ENCODE peak calls at places on chromosomes 5 and 9, in seven cellular contexts. I is ovary, N is fibroblast of lung, X is vagina, D is heart right ventricle, O is HepG2, S is OCI-LY7. T is an unnamed sample.

GRCh38 chr5:111143910-111144309 is 51.8 kb downstream of the WDR36 start:
- DNase-seq in I (peak), N (peak), X (no peak), D (peak), O (no peak), S (no peak), T (no peak)

GRCh38 chr5:156201793-156202388 is 125.1 kb upstream of the SGCD start:
- DNase-seq in I (no peak), N (peak), X (no peak), D (no peak), O (no peak), S (no peak), T (no peak)

GRCh38 chr5:133368009-133368408 is 244.3 kb downstream of the FSTL4 start:
- DNase-seq in I (no peak), N (no peak), X (peak), D (no peak), O (no peak), S (no peak), T (no peak)

GRCh38 chr9:128683340-128684064 is 5.5 kb upstream of the SET start:
- DNase-seq in I (peak), N (peak), X (no peak), D (peak), O (no peak), S (peak), T (peak)

GRCh38 chr5:139689631-139690384 is 41.7 kb downstream of the CXXC5 start:
- DNase-seq in I (no peak), N (peak), X (no peak), D (no peak), O (no peak), S (peak), T (peak)

GRCh38 chr9:35679091-35679490 is 5.4 kb downstream of the CA9 start:
- DNase-seq in I (no peak), N (no peak), X (no peak), D (no peak), O (no peak), S (no peak), T (peak)

GRCh38 chr5:166430491-166431319 is 1860.7 kb upstream of the WWC1 start:
- DNase-seq in I (no peak), N (no peak), X (no peak), D (no peak), O (no peak), S (no peak), T (no peak)

GRCh38 chr5:110258460-110258859 is 468.0 kb downstream of the TMEM232 start:
- DNase-seq in I (no peak), N (peak), X (no peak), D (no peak), O (no peak), S (no peak), T (no peak)

GRCh38 chr5:66915531-66915930 is 281.1 kb downstream of the CD180 start:
- DNase-seq in I (no peak), N (no peak), X (no peak), D (no peak), O (no peak), S (no peak), T (no peak)

GRCh38 chr5:122415481-122416120 is 103.6 kb downstream of the SNCAIP start:
- DNase-seq in I (peak), N (peak), X (no peak), D (peak), O (peak), S (peak), T (peak)

GRCh38 chr5:149939572-149939971 is 5.0 kb downstream of the PDE6A start:
- DNase-seq in I (no peak), N (no peak), X (no peak), D (no peak), O (no peak), S (no peak), T (no peak)

GRCh38 chr9:84975926-84976325 is 306.4 kb downstream of the NTRK2 start:
- DNase-seq in I (no peak), N (no peak), X (no peak), D (no peak), O (no peak), S (no peak), T (no peak)

GRCh38 chr9:130444565-130445221 is at the start of gene ASS1:
- DNase-seq in I (peak), N (peak), X (no peak), D (peak), O (peak), S (peak), T (peak)

GRCh38 chr5:96391921-96392320 is 41.1 kb downstream of the PCSK1 start:
- DNase-seq in I (no peak), N (no peak), X (no peak), D (no peak), O (no peak), S (no peak), T (no peak)

GRCh38 chr5:38466444-38467189 is 89.8 kb downstream of the LIFR start:
- DNase-seq in I (peak), N (peak), X (no peak), D (peak), O (no peak), S (no peak), T (peak)

GRCh38 chr9:26159575-26160392 is 481.5 kb upstream of the TUSC1 start:
- DNase-seq in I (no peak), N (no peak), X (no peak), D (no peak), O (no peak), S (no peak), T (no peak)

GRCh38 chr5:69462170-69462569 is 30.4 kb upstream of the OCLN start:
- DNase-seq in I (no peak), N (no peak), X (no peak), D (no peak), O (no peak), S (no peak), T (no peak)

GRCh38 chr5:65861830-65862241 is 64.5 kb upstream of the ERBIN start:
- DNase-seq in I (no peak), N (peak), X (no peak), D (no peak), O (no peak), S (no peak), T (no peak)

GRCh38 chr5:143494162-143494561 is 90.7 kb upstream of the NR3C1 start:
- DNase-seq in I (no peak), N (peak), X (no peak), D (no peak), O (no peak), S (no peak), T (no peak)

GRCh38 chr5:141003791-141004601 is 37.7 kb downstream of the PCDHAC2 start:
- DNase-seq in I (no peak), N (no peak), X (no peak), D (no peak), O (no peak), S (no peak), T (peak)

GRCh38 chr5:76426391-76426802 is 23.3 kb downstream of the IQGAP2 start:
- DNase-seq in I (no peak), N (no peak), X (no peak), D (no peak), O (no peak), S (no peak), T (no peak)

GRCh38 chr9:4306788-4307144 is 6.9 kb upstream of the GLIS3 start:
- DNase-seq in I (no peak), N (no peak), X (no peak), D (no peak), O (no peak), S (no peak), T (no peak)

GRCh38 chr5:159166416-159166815 is 42.9 kb downstream of the RNF145 start:
- DNase-seq in I (no peak), N (no peak), X (no peak), D (no peak), O (no peak), S (no peak), T (no peak)

GRCh38 chr9:70406446-70406862 is 8.0 kb downstream of the KLF9 start:
- DNase-seq in I (no peak), N (peak), X (no peak), D (no peak), O (no peak), S (no peak), T (no peak)

GRCh38 chr9:127264462-127265040 is at the start of gene GARNL3:
- DNase-seq in I (no peak), N (no peak), X (no peak), D (no peak), O (no peak), S (no peak), T (no peak)

GRCh38 chr9:8014987-8015682 is 215.6 kb upstream of the DMAC1 start:
- DNase-seq in I (no peak), N (no peak), X (no peak), D (no peak), O (no peak), S (no peak), T (no peak)

GRCh38 chr5:94746731-94747124 is 128.3 kb downstream of the SLF1 start:
- DNase-seq in I (no peak), N (no peak), X (no peak), D (no peak), O (no peak), S (peak), T (no peak)

GRCh38 chr5:122078116-122078865 is at the start of gene LOX:
- DNase-seq in I (peak), N (peak), X (no peak), D (peak), O (peak), S (no peak), T (peak)

GRCh38 chr5:169304175-169304574 is 3.2 kb upstream of the SLIT3 start:
- DNase-seq in I (no peak), N (no peak), X (no peak), D (no peak), O (no peak), S (no peak), T (no peak)

GRCh38 chr5:113526421-113526820 is 12.9 kb downstream of the YTHDC2 start:
- DNase-seq in I (no peak), N (no peak), X (no peak), D (no peak), O (no peak), S (no peak), T (no peak)

GRCh38 chr9:7320139-7320538 is 479.4 kb downstream of the DMAC1 start:
- DNase-seq in I (no peak), N (peak), X (no peak), D (no peak), O (no peak), S (no peak), T (no peak)

GRCh38 chr5:139814704-139815280 is 19.2 kb downstream of the PSD2 start:
- DNase-seq in I (no peak), N (no peak), X (no peak), D (no peak), O (no peak), S (no peak), T (no peak)

GRCh38 chr9:98837516-98837915 is 30.0 kb downstream of the GALNT12 start:
- DNase-seq in I (no peak), N (no peak), X (no peak), D (no peak), O (no peak), S (no peak), T (no peak)

GRCh38 chr9:35107337-35108290 is 4.7 kb upstream of the STOML2 start:
- DNase-seq in I (no peak), N (no peak), X (no peak), D (no peak), O (no peak), S (no peak), T (no peak)

GRCh38 chr5:144864113-144864512 is 693.4 kb downstream of the KCTD16 start:
- DNase-seq in I (no peak), N (no peak), X (no peak), D (no peak), O (no peak), S (peak), T (no peak)

GRCh38 chr5:100464418-100464817 is 70.8 kb upstream of the FAM174A start:
- DNase-seq in I (no peak), N (peak), X (no peak), D (no peak), O (no peak), S (no peak), T (no peak)

DNA sequence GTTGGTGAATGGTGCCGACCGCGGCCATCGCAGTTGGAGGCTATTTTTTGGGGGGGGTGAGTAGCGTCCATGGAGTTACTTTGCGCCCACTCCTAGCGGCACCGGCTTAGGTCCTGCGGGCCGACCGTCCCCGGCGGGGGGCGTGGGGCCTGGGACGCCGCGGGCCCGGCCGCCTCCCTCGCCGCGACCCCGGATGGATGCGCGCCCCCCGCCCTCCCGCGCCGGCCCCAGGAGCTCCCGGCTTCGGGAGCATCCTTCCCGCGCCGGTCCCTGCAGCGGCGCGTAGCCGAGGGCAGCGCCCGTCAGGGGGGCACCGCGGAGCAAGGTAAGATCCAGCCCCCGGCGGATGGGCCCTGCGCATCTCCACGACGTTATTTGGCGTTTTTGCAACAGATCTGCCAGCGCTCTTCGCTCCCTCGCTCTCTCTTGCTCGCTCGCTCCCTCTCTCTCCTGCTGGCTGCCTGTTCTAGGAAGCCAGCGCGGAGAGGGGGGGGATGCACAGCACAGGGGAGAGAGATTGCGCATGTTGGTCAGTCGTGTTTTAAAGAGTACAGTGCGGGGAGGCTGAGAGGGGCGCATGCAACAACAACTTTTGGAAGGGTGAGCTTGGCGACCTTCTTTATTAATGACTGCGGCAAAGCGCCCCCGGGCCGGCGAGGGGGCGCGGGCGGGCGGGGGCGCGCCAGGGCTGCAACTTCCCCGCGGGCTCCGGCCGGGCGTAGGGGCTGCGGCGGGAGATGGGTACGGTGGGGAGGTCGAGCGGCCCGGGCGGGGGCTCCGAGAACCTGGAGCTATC is 415 bp downstream of the JADE2 start:
- DNase-seq in I (peak), N (peak), X (no peak), D (peak), O (peak), S (peak), T (peak)
- TF ChIP-seq CTCF in I (no peak), N (peak), X (no peak), D (peak), O (peak), S (no peak), T (no peak)

GRCh38 chr5:34054330-34054729 is 11.3 kb upstream of the C1QTNF3 start:
- DNase-seq in I (no peak), N (no peak), X (no peak), D (no peak), O (no peak), S (no peak), T (no peak)
- H3K27ac ChIP-seq in I (no peak), N (no peak), X (peak), D (peak), O (no peak), S (no peak), T (no peak)

GRCh38 chr5:32692066-32692746 is 18.9 kb upstream of the NPR3 start:
- DNase-seq in I (no peak), N (peak), X (no peak), D (no peak), O (no peak), S (no peak), T (no peak)
- H3K4me3 ChIP-seq in I (no peak), N (no peak), X (no peak), D (no peak), O (no peak), S (no peak), T (peak)

GRCh38 chr9:38334234-38334633 is 58.3 kb upstream of the ALDH1B1 start:
- DNase-seq in I (no peak), N (no peak), X (no peak), D (no peak), O (peak), S (peak), T (no peak)
- TF ChIP-seq CTCF in I (no peak), N (peak), X (no peak), D (peak), O (peak), S (peak), T (no peak)

GRCh38 chr9:113940077-113940476 is 64.0 kb downstream of the ZNF618 start:
- DNase-seq in I (no peak), N (peak), X (no peak), D (no peak), O (no peak), S (no peak), T (no peak)

GRCh38 chr9:113946496-113947115 is 70.5 kb downstream of the ZNF618 start:
- DNase-seq in I (no peak), N (no peak), X (no peak), D (no peak), O (no peak), S (no peak), T (no peak)

GRCh38 chr9:113935677-113936380 is 59.7 kb downstream of the ZNF618 start:
- DNase-seq in I (no peak), N (no peak), X (no peak), D (no peak), O (no peak), S (no peak), T (no peak)

GRCh38 chr9:113943112-113944009 is 67.3 kb downstream of the ZNF618 start:
- DNase-seq in I (no peak), N (no peak), X (peak), D (no peak), O (no peak), S (no peak), T (no peak)

GRCh38 chr9:113941056-113941455 is 64.9 kb downstream of the ZNF618 start:
- DNase-seq in I (no peak), N (peak), X (no peak), D (no peak), O (no peak), S (no peak), T (no peak)
- H3K27ac ChIP-seq in I (no peak), N (no peak), X (no peak), D (no peak), O (no peak), S (no peak), T (no peak)

GRCh38 chr9:1233568-1233967 is 183.4 kb downstream of the DMRT2 start:
- DNase-seq in I (no peak), N (peak), X (no peak), D (no peak), O (no peak), S (no peak), T (no peak)

GRCh38 chr9:1235650-1236401 is 185.7 kb downstream of the DMRT2 start:
- DNase-seq in I (no peak), N (peak), X (no peak), D (no peak), O (no peak), S (no peak), T (no peak)

GRCh38 chr9:1231998-1232919 is 182.1 kb downstream of the DMRT2 start:
- DNase-seq in I (peak), N (peak), X (no peak), D (peak), O (peak), S (no peak), T (peak)
- H3K4me3 ChIP-seq in I (no peak), N (peak), X (no peak), D (no peak), O (no peak), S (no peak), T (peak)

GRCh38 chr5:87503004-87503403 is 90.3 kb upstream of the CCNH start:
- DNase-seq in I (no peak), N (no peak), X (no peak), D (no peak), O (no peak), S (no peak), T (no peak)

DNA sequence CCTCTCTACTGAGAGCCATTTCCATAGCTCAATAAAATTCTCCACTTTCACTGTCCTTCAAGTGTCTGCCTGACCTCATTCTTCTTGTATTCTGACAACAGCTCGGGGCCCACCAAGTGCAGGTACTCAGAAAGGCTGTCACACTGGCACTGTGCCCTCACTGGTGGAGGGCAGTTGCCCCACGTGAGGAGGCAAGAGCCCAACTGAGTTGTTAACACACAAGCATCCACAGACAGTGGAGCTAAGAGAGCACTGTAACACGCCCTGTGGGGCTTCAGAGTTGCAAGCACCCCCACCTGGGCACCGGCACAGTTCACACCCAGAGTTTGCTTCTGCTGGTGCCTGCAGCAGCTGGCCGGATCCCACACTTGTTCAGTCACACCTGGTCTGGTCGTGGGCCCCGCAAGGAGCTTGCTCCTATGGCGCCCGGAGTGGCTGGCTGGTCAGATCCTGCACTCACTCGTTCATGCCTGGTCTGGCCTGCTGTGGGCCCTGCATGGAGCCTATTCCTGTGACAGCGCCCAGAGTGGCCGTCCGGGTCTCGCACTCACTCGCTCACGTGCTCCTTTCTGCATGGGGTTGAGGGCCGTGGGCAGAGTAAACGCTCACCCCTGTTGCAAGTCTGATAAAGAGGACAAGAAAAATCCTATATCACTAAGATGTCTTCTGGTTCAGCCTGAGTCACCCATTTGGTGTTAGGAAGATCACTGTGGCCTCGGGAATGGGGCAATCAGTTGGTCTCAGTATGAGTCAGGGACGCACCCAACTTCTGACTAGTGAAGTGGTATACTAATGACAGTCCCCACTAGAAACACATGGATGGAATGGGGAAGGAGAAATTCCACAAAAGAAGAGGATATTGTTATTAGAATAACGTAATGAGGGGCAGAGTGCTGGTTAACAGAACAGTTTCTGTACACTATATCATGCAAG is 87.0 kb upstream of the CCNH start:
- DNase-seq in I (no peak), N (no peak), X (no peak), D (no peak), O (no peak), S (no peak), T (peak)
- TF ChIP-seq CTCF in I (no peak), N (no peak), X (no peak), D (no peak), O (no peak), S (no peak), T (no peak)

DNA sequence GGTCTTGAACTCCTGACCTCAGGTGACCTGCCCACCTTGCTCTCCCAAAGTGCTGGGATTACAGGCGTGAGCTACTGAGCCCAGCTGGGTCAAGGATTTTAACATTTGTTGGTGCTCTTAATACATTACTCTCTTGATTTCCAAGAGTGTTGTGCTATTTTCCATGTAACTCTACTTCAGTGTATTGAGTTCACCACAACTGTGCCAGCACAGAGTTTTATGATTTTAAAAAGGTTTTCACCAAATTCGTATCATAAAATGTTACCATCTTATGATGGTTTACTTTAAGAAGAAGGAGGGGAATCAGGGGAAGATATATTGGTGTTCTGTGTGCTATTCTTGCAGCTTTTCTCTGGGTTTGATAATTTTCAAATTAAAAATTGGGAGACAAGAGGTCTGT is 6.6 kb upstream of the ADGRD2 start:
- DNase-seq in I (no peak), N (no peak), X (no peak), D (no peak), O (no peak), S (no peak), T (no peak)
- H3K27ac ChIP-seq in I (no peak), N (no peak), X (no peak), D (no peak), O (no peak), S (no peak), T (no peak)